ENCODE peak calls at places on chromosomes 1 and 21, in nine cellular contexts. D is left ventricle myocardium inferior; X is neural progenitor cell; K is cardiac muscle cell; I is IMR-90; W is body of pancreas; T is heart right ventricle; R is CD8-positive, alpha-beta T cell; C is lower lobe of right lung. V is an unnamed sample.

GRCh38 chr1:10195570-10195969 is 14.8 kb upstream of the KIF1B start:
- DNase-seq in I (peak; percentile 66), R (no peak), W (no peak), D (no peak), X (no peak), T (no peak), K (no peak), C (no peak), V (no peak)

GRCh38 chr1:175576870-175577269 is 166.5 kb downstream of the TNR start:
- DNase-seq in I (no peak), K (no peak), C (no peak), R (no peak), X (no peak), T (no peak), D (no peak), W (no peak), V (no peak)

GRCh38 chr1:178028973-178029481 is 59.2 kb upstream of the SEC16B start:
- DNase-seq in R (no peak), T (no peak), C (no peak), K (no peak), I (no peak), W (no peak), D (no peak), X (no peak), V (no peak)

GRCh38 chr1:5949074-5949760 is 43.0 kb downstream of the NPHP4 start:
- DNase-seq in K (no peak), C (no peak), I (no peak), W (no peak), D (no peak), T (no peak), R (no peak), X (peak; percentile 16), V (no peak)

GRCh38 chr1:160605205-160605604 is 25.9 kb upstream of the CD84 start:
- DNase-seq in I (no peak), C (no peak), W (no peak), T (no peak), R (no peak), D (no peak), X (no peak), K (no peak), V (no peak)

GRCh38 chr1:40646385-40646784 is 19.1 kb downstream of the RIMS3 start:
- DNase-seq in T (no peak), C (no peak), X (no peak), R (no peak), I (peak; percentile 34), W (no peak), K (no peak), D (no peak), V (no peak)

GRCh38 chr1:156419863-156420208 is 50.8 kb downstream of the RHBG start:
- DNase-seq in D (no peak), R (no peak), X (peak; percentile 68), W (no peak), I (no peak), C (no peak), T (no peak), K (no peak), V (no peak)

GRCh38 chr1:81032973-81033425 is 767.7 kb upstream of the ADGRL2 start:
- DNase-seq in C (no peak), W (no peak), I (no peak), R (no peak), T (no peak), D (no peak), X (no peak), K (no peak), V (no peak)

GRCh38 chr1:172002725-172003345 is 161.5 kb downstream of the DNM3 start:
- DNase-seq in D (no peak), I (peak; percentile 73), C (no peak), R (no peak), T (peak; percentile 9), W (peak; percentile 36), K (peak; percentile 45), X (peak; percentile 59), V (no peak)

GRCh38 chr21:29360799-29361765 is 62.4 kb downstream of the BACH1 start:
- DNase-seq in T (no peak), C (no peak), R (no peak), X (peak; percentile 33), I (peak; percentile 40), W (peak; percentile 56), K (no peak), D (no peak), V (no peak)

GRCh38 chr1:203631946-203632345 is 5.3 kb downstream of the ATP2B4 start:
- DNase-seq in X (no peak), K (no peak), T (no peak), C (no peak), R (no peak), W (no peak), I (no peak), D (no peak), V (no peak)

GRCh38 chr1:29800522-29800956 is 564.2 kb downstream of the PTPRU start:
- DNase-seq in T (no peak), K (no peak), D (no peak), R (no peak), C (no peak), I (no peak), W (no peak), X (no peak), V (no peak)

DNA sequence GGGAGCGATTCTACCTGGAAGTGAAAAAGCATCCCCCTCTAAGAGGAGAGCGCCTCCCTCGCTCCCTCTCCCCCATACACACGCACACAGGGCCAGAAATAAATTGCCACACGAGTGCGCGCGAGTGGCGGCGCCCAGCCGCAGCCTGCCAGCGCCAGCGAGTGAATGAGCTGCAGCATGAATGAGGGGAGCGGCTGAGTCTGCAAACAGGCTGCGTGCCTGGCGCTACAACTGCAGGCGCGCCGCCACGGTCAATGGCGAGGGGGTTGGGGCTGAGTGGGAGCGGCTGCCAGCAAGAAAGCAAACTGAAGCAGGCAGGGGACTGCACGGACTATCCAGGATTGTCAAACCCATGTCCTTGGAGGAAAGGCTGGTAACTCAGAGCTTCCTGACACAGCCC is 2.2 kb downstream of the CAMK1G start:
- DNase-seq in T (peak; percentile 46), I (no peak), D (peak; percentile 55), X (peak; percentile 65), W (peak; percentile 34), R (no peak), C (peak; percentile 55), K (peak; percentile 80), V (no peak)
- TF ChIP-seq CTCF in T (peak; percentile 32), I (no peak), D (peak; percentile 30), X (no peak), W (no peak), R (no peak), C (no peak), K (peak; percentile 17), V (no peak)

DNA sequence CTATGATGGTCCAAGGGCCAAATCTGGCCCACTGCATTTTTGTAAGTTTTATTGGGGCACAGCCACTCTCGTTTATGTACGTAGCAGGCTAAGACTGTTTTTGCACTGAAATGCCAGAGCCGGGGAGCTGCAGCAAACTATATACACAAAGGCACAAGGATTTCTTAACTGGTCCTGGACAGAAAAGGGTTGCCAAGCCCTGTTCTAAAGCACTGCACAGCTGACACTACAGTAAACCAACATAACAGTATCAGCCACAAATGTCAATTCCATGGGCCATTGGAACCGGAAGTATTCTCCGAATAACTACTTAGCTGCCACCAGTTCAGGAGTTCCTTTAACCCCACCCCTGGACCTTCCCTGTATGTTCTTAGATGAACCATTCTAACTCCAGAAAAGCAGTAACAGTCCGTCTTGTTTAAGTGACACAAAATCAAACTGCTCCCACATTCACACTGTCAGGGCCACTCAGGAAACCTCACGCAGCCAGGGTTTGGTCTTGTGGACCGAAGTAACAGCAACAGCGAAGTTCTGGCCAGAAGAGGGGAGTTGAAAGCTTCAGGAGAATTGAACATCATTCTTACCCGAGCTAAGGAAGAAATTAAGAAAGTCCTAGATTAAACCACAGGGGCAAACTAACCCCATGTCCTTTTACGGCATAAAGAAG is 49.1 kb downstream of the COQ8A start:
- DNase-seq in W (peak; percentile 47), I (no peak), R (no peak), K (no peak), D (no peak), C (no peak), T (no peak), X (no peak), V (no peak)
- H3K4me3 ChIP-seq in W (no peak overlapping the region), I (no peak overlapping the region), R (no peak overlapping the region), K (no peak overlapping the region), D (no peak overlapping the region), C (no peak overlapping the region), T (no peak overlapping the region), X (no peak overlapping the region), V (no peak overlapping the region)

DNA sequence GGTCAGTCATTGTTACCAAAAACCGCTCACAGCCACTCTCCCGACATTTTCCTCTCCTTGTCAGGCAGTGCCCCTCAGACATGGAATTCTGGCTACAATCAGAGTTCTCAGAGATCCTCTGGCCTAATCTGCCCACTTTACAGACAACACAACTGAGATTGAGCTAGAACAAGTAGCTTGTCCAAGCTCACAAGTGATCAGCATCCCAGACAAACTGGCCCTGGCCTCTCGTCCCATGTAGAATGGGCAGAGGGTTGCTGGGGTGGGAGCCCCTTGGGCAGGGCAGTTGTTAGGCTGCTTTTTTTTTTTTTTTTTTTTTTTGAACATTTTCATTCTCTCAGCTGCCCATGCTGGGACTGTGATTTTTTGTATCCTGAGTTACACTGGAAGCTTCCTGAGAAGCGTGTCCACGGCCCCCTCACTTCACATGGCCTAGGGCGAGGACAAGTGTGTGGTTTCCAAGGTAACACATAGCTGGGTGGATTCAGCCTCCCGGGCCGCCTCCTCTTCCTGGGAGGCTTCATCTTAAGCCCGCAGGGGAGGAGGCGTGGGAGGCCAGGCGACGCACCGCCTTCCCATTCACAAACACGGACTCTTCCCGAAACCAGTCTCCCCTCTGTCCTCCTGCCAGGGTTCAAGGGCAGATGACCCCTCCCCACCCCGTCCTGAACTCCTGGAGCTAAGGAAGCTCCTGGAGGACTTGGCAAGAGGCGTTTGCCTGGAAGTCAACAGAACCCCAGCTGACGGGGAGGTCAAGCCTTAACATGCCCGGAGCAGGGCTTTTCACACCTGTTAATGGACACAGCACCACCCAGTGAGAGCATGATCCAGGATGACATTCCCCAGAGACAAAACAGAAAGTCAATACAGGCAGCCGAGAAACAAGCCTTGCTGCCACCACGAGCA is 56.9 kb downstream of the KCNN3 start:
- DNase-seq in K (peak; percentile 30), D (peak; percentile 56), X (peak; percentile 47), R (no peak), T (peak; percentile 71), W (peak; percentile 15), C (no peak), I (peak; percentile 18), V (no peak)
- H3K27me3 ChIP-seq in K (no peaks in the 10 kb centered on the region), D (peaks cover 9% of the 10 kb centered on the region), X (no peaks in the 10 kb centered on the region), R (no peaks in the 10 kb centered on the region), T (no peaks in the 10 kb centered on the region), W (no peaks in the 10 kb centered on the region), C (no peaks in the 10 kb centered on the region), I (peaks cover 76% of the 10 kb centered on the region), V (no peaks in the 10 kb centered on the region)

GRCh38 chr1:111515291-111516007 is 12.0 kb upstream of the ADORA3 start:
- DNase-seq in X (no peak), D (peak; percentile 84), R (no peak), C (peak; percentile 79), I (peak; percentile 54), T (peak; percentile 87), K (no peak), W (peak; percentile 53), V (peak; percentile 45)

GRCh38 chr1:111517464-111518225 is 14.2 kb upstream of the ADORA3 start:
- DNase-seq in W (no peak), K (no peak), R (no peak), C (no peak), I (no peak), T (no peak), D (no peak), X (no peak), V (no peak)

GRCh38 chr1:111512132-111512874 is 8.9 kb upstream of the ADORA3 start:
- DNase-seq in I (no peak), X (no peak), T (no peak), W (no peak), R (no peak), C (no peak), D (peak; percentile 30), K (no peak), V (no peak)

GRCh38 chr1:111513410-111514020 is 10.1 kb upstream of the ADORA3 start:
- DNase-seq in T (no peak), X (no peak), D (peak; percentile 20), I (no peak), R (no peak), W (no peak), K (no peak), C (no peak), V (no peak)

GRCh38 chr1:111516008-111516535 is 12.6 kb upstream of the ADORA3 start:
- DNase-seq in X (peak; percentile 21), W (peak; percentile 62), D (peak; percentile 58), C (no peak), K (no peak), R (no peak), T (peak; percentile 86), I (peak; percentile 82), V (peak; percentile 79)
- TF ChIP-seq CTCF in X (peak; percentile 28), W (no peak), D (peak; percentile 56), C (peak; percentile 47), K (peak; percentile 46), R (peak; percentile 43), T (peak; percentile 63), I (peak; percentile 33), V (peak; percentile 38)

V was measured in GM06990.